ENCODE peak calls at places on chromosomes 3 and 15, in eight cellular contexts. S is K562, P is psoas muscle, F is AG04450, Y is GM06990, L is A673, O is AG09309, T is heart left ventricle. R is an unnamed sample.

GRCh38 chr15:89088605-89089315 is 504 bp downstream of the ABHD2 start:
- DNase-seq in S (peak; percentile 30), P (peak; percentile 87), F (no peak), Y (peak; percentile 24), L (no peak), O (no peak), T (peak; percentile 49), R (no peak)

GRCh38 chr15:61146643-61147230 is 82.4 kb downstream of the RORA start:
- DNase-seq in S (no peak), P (no peak), F (no peak), Y (no peak), L (peak; percentile 68), O (no peak), T (no peak), R (no peak)

GRCh38 chr15:47750030-47750739 is 32.9 kb downstream of the SEMA6D start:
- DNase-seq in S (no peak), P (no peak), F (peak; percentile 56), Y (no peak), L (peak; percentile 62), O (peak; percentile 35), T (no peak), R (no peak)

GRCh38 chr15:79193157-79193948 is 89.2 kb upstream of the ANKRD34C start:
- DNase-seq in S (no peak), P (no peak), F (no peak), Y (no peak), L (no peak), O (no peak), T (no peak), R (no peak)

GRCh38 chr3:161020264-161020663 is 84.9 kb downstream of the B3GALNT1 start:
- DNase-seq in S (no peak), P (no peak), F (no peak), Y (no peak), L (no peak), O (no peak), T (no peak), R (no peak)

GRCh38 chr3:128155614-128156360 is 2.5 kb downstream of the EEFSEC start:
- DNase-seq in S (no peak), P (no peak), F (no peak), Y (no peak), L (no peak), O (no peak), T (no peak), R (no peak)

GRCh38 chr3:150454085-150454484 is 46.0 kb downstream of the TSC22D2 start:
- DNase-seq in S (no peak), P (no peak), F (no peak), Y (no peak), L (no peak), O (no peak), T (no peak), R (no peak)

GRCh38 chr3:107916166-107916565 is 174.7 kb downstream of the CD47 start:
- DNase-seq in S (no peak), P (no peak), F (no peak), Y (no peak), L (no peak), O (no peak), T (no peak), R (no peak)

GRCh38 chr15:88918738-88919137 is 5.6 kb upstream of the MFGE8 start:
- DNase-seq in S (no peak), P (peak; percentile 88), F (peak; percentile 95), Y (no peak), L (peak; percentile 95), O (peak; percentile 99), T (peak; percentile 79), R (no peak)

GRCh38 chr3:156742401-156742800 is 68.0 kb downstream of the TIPARP start:
- DNase-seq in S (no peak), P (no peak), F (no peak), Y (no peak), L (no peak), O (no peak), T (no peak), R (no peak)

GRCh38 chr15:58447244-58448010 is 15.6 kb downstream of the LIPC start:
- DNase-seq in S (no peak), P (no peak), F (no peak), Y (no peak), L (peak; percentile 11), O (peak; percentile 57), T (no peak), R (no peak)

GRCh38 chr3:81699921-81700320 is 61.5 kb downstream of the GBE1 start:
- DNase-seq in S (no peak), P (no peak), F (no peak), Y (no peak), L (no peak), O (no peak), T (no peak), R (no peak)

GRCh38 chr15:40929730-40930429 is 740 bp downstream of the DLL4 start:
- DNase-seq in S (peak; percentile 39), P (peak; percentile 80), F (no peak), Y (no peak), L (no peak), O (no peak), T (no peak), R (peak; percentile 42)

GRCh38 chr15:71091601-71092000 is 23.7 kb upstream of the THSD4 start:
- DNase-seq in S (no peak), P (no peak), F (no peak), Y (no peak), L (no peak), O (no peak), T (no peak), R (no peak)

GRCh38 chr3:19559724-19560442 is 374.1 kb downstream of the EFHB start:
- DNase-seq in S (no peak), P (no peak), F (no peak), Y (peak; percentile 71), L (no peak), O (no peak), T (no peak), R (no peak)

DNA sequence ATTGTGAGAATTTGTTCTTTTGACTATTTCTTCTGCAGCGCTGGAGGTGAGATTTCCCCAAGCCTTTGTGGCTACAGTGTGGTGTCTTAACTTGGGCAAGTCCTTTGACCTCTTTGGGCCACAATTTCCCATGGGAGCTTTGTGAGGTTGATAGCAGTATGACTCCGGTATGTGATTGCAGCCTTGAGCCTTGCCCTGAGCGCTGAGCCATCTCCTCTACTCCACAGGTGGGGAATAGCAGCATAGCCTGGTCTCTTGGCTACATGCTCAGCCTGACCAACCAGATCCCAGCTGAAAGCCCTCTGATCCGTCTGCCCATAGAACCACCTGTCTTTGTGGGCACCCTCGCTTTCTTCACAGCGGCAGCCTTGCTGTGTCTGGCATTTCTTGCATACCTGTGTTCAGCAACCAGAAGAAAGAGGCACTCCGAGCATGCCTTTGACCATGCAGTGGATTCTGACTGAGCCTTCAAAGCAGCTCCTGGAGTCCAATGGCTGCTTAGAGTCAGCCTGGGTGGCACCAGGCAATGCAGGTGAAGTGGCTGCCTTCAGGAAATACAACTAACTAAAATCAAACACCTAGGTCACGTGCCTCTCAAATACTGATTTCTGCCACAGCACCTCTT is 30.0 kb upstream of the RPL14 start:
- DNase-seq in S (no peak), P (no peak), F (no peak), Y (no peak), L (no peak), O (no peak), T (no peak), R (no peak)
- TF ChIP-seq CTCF in S (no peak), P (no peak), F (no peak), Y (no peak), L (no peak), O (no peak), T (no peak), R (no peak)

GRCh38 chr3:58012302-58012701 is 4.1 kb downstream of the FLNB start:
- DNase-seq in S (no peak), P (no peak), F (no peak), Y (peak; percentile 43), L (no peak), O (no peak), T (no peak), R (no peak)
- H3K4me3 ChIP-seq in S (no peak overlapping the region), P (no peak overlapping the region), F (no peak overlapping the region), Y (no peak overlapping the region), L (no peak overlapping the region), O (no peak overlapping the region), T (no peak overlapping the region), R (no peak overlapping the region)

GRCh38 chr15:65021475-65021874 is 8.0 kb downstream of the MTFMT start:
- DNase-seq in S (no peak), P (no peak), F (no peak), Y (no peak), L (no peak), O (no peak), T (no peak), R (no peak)

GRCh38 chr15:65020419-65020818 is 9.0 kb downstream of the MTFMT start:
- DNase-seq in S (peak; percentile 17), P (no peak), F (no peak), Y (no peak), L (no peak), O (no peak), T (no peak), R (no peak)
- TF ChIP-seq CTCF in S (no peak), P (no peak), F (no peak), Y (no peak), L (no peak), O (no peak), T (no peak), R (no peak)

DNA sequence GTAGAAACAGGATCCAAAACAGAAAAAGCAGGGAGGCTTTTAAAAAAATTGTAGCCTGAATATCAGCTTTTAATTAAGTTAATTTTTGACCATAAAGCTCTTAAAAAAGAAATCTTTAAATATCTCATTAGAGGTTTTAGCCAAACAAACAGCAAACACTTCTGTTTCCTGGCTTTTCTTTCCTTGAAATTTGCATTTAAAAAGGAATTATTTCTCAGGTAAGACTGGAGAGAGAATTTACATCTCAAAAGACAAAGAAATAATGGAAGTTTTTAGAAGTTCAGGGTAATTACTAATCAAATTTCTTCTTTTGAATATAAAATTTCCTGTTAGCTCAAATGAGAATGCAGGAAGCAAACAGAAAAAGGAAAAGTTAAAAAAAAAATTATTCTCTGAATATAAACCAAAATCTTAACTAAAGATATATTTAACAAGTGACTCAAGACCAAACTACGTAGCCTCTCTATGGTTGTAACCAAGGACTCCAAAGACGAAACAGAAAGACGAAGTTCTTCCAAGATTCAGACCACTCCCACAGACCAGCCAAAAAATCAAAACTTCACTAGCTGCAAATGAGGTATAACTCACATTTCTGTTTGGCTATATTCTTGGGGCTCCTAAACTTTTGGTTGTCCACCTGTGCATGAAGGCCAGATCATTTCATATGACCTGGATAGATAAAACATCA is 846.6 kb upstream of the ALCAM start:
- DNase-seq in S (no peak), P (no peak), F (no peak), Y (peak; percentile 32), L (no peak), O (no peak), T (no peak), R (no peak)
- H3K4me3 ChIP-seq in S (no peak overlapping the region), P (no peak overlapping the region), F (no peak overlapping the region), Y (peak overlapping the region; percentile 41), L (no peak overlapping the region), O (no peak overlapping the region), T (no peak overlapping the region), R (no peak overlapping the region)

DNA sequence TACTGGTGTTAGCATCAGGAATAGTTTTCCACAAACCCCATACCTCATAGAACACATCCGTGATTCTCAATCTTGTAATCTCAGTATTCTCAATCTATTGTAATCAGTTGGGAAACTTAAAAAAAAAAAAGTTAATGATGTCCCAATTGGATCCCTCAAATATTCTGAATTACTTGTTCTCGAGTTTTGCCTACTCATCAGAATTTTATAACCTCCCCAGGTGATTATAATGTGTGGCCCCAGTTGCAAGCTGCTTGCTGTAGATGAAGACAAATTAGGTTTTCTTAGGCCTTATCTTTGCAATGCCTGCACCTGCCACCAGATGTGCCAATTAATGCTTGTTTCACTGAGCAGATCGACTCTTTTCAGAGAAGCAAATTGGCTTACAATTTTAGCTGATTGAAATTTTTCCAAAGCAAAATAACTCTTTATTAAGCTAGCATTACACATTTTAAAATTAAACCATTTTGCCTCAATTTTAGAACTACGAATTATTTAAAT is 19.0 kb upstream of the DIPK2A start:
- DNase-seq in S (no peak), P (no peak), F (no peak), Y (no peak), L (no peak), O (no peak), T (no peak), R (no peak)
- TF ChIP-seq CTCF in S (no peak), P (no peak), F (peak; percentile 4), Y (peak; percentile 2), L (peak; percentile 17), O (no peak), T (no peak), R (peak; percentile 5)